ENCODE peak calls at places on chromosome 4, in eight cellular contexts. X is posterior vena cava; U is tibial nerve; Y is activated CD8-positive, alpha-beta memory T cell treated with anti-CD3 and anti-CD28 coated beads for 48 hours; O is stimulated activated CD8-positive, alpha-beta memory T cell treated with anti-CD3 and anti-CD28 coated beads, Interleukin-12 subunit alpha, Interleukin-12 subunit beta, amount 100 ng/mL, for 1 hour; A is globus pallidus; G is NCI-H1436; P is SJSA1. W is an unnamed sample.
A peak's percentile ranks its signal among the peaks of the same experiment; 100 is the strongest.

GRCh38 chr4:118398226-118399090 is 45.7 kb upstream of the PRSS12 start:
- DNase-seq in Y (no peak), A (no peak), U (no peak), G (no peak), X (no peak), P (no peak), O (no peak), W (no peak)

GRCh38 chr4:15891312-15891711 is 47.2 kb downstream of the FGFBP1 start:
- DNase-seq in Y (no peak), A (no peak), P (no peak), X (no peak), U (no peak), O (no peak), G (no peak), W (no peak)

GRCh38 chr4:61514991-61515390 is 314.9 kb downstream of the ADGRL3 start:
- DNase-seq in O (no peak), A (no peak), Y (no peak), X (no peak), U (no peak), P (no peak), G (no peak), W (no peak)

GRCh38 chr4:35138449-35138848 is 1105.9 kb downstream of the ARAP2 start:
- DNase-seq in A (no peak), P (no peak), O (no peak), X (no peak), G (no peak), U (no peak), Y (no peak), W (no peak)

GRCh38 chr4:72951628-72952027 is 117.9 kb downstream of the COX18 start:
- DNase-seq in U (no peak), Y (no peak), O (no peak), X (no peak), P (no peak), G (no peak), A (no peak), W (no peak)

GRCh38 chr4:10623241-10623640 is 61.3 kb downstream of the CLNK start:
- DNase-seq in Y (no peak), A (no peak), X (no peak), U (no peak), G (no peak), O (no peak), P (no peak), W (no peak)

GRCh38 chr4:161419822-161420221 is 744.0 kb downstream of the FSTL5 start:
- DNase-seq in Y (no peak), G (no peak), O (no peak), X (no peak), U (no peak), A (peak; percentile 5), P (no peak), W (no peak)

GRCh38 chr4:18568600-18568999 is 547.0 kb upstream of the LCORL start:
- DNase-seq in P (no peak), G (no peak), Y (no peak), U (no peak), O (no peak), X (no peak), A (no peak), W (no peak)

GRCh38 chr4:5773271-5773555 is 62.2 kb downstream of the EVC start:
- DNase-seq in G (no peak), P (no peak), A (no peak), O (no peak), X (no peak), U (no peak), Y (no peak), W (no peak)

GRCh38 chr4:159248383-159249178 is 145.7 kb downstream of the RAPGEF2 start:
- DNase-seq in X (no peak), O (no peak), U (no peak), P (no peak), Y (no peak), G (peak; percentile 85), A (peak; percentile 89), W (peak; percentile 76)

GRCh38 chr4:128574706-128575105 is 234.8 kb upstream of the JADE1 start:
- DNase-seq in U (peak; percentile 46), X (no peak), G (peak; percentile 39), Y (peak; percentile 44), O (peak; percentile 41), A (peak; percentile 83), P (no peak), W (peak; percentile 28)

GRCh38 chr4:866761-867390 is 40.9 kb upstream of the CPLX1 start:
- DNase-seq in Y (no peak), O (no peak), P (no peak), X (no peak), G (no peak), U (no peak), A (no peak), W (no peak)

GRCh38 chr4:118826723-118827444 is 9.0 kb downstream of the SEC24D start:
- DNase-seq in G (no peak), Y (no peak), O (no peak), U (no peak), P (no peak), X (no peak), A (no peak), W (no peak)

GRCh38 chr4:10806993-10807645 is 122.6 kb upstream of the CLNK start:
- DNase-seq in O (no peak), Y (no peak), U (no peak), A (no peak), G (no peak), X (no peak), P (no peak), W (no peak)